ENCODE peak calls at places on chromosome 19, in eight cellular contexts. B is activated naive CD8-positive, alpha-beta T cell treated with anti-CD3 and anti-CD28 coated beads, Interleukin-2, amount 50 U/mL, for 16 hours; Z is NCI-H2081; G is cerebellar cortex; L is H9; V is AG08396; S is GM12891; N is stimulated activated CD8-positive, alpha-beta memory T cell treated with anti-CD3 and anti-CD28 coated beads, Interleukin-7, amount 100 ng/mL, for 4 hours. X is an unnamed sample.

GRCh38 chr19:20964798-20965197 is 41.7 kb downstream of the ZNF85 start:
- DNase-seq in G (no peak), Z (no peak), B (no peak), S (no peak), L (peak), V (no peak), N (no peak), X (no peak)

GRCh38 chr19:7516281-7516862 is 469 bp downstream of the ZNF358 start:
- DNase-seq in B (no peak), V (peak), G (no peak), S (no peak), Z (no peak), L (no peak), N (no peak), X (no peak)

GRCh38 chr19:23440791-23441190 is 45.5 kb upstream of the ZNF91 start:
- DNase-seq in V (no peak), L (peak), G (no peak), N (no peak), B (no peak), S (no peak), Z (no peak), X (no peak)

GRCh38 chr19:5111051-5111450 is 142.1 kb downstream of the KDM4B start:
- DNase-seq in N (no peak), L (no peak), B (no peak), V (no peak), G (no peak), S (no peak), Z (no peak), X (no peak)

GRCh38 chr19:35557539-35558399 is 5.7 kb downstream of the ATP4A start:
- DNase-seq in G (peak), Z (peak), B (peak), L (peak), N (peak), V (peak), S (peak), X (peak)

GRCh38 chr19:2355168-2356035 is 4.7 kb upstream of the TMPRSS9 start:
- DNase-seq in Z (no peak), G (peak), L (no peak), N (no peak), V (peak), S (no peak), B (no peak), X (no peak)

GRCh38 chr19:1503089-1503924 is 9.5 kb downstream of the ADAMTSL5 start:
- DNase-seq in B (peak), S (peak), L (peak), N (peak), V (peak), G (no peak), Z (no peak), X (peak)

GRCh38 chr19:15123900-15124299 is 16.7 kb downstream of the SYDE1 start:
- DNase-seq in Z (no peak), G (no peak), B (no peak), L (no peak), V (no peak), N (no peak), S (no peak), X (no peak)

GRCh38 chr19:57227461-57227860 is 3.4 kb upstream of the AURKC start:
- DNase-seq in N (no peak), Z (no peak), V (no peak), G (no peak), L (no peak), B (no peak), S (no peak), X (no peak)

GRCh38 chr19:40613669-40614594 is 12.8 kb downstream of the LTBP4 start:
- DNase-seq in B (peak), N (peak), S (peak), L (peak), G (no peak), V (no peak), Z (peak), X (peak)

GRCh38 chr19:56566904-56567273 is 379 bp upstream of the ZNF470 start:
- DNase-seq in Z (no peak), S (peak), L (peak), V (peak), G (peak), N (peak), B (no peak), X (peak)

GRCh38 chr19:51564791-51565190 is 6.3 kb upstream of the ZNF175 start:
- DNase-seq in Z (no peak), V (no peak), L (peak), G (no peak), B (no peak), N (no peak), S (no peak), X (no peak)

GRCh38 chr19:48608798-48609263 is 2.3 kb downstream of the SPACA4 start:
- DNase-seq in L (peak), Z (peak), V (peak), B (no peak), N (peak), G (no peak), S (peak), X (peak)

GRCh38 chr19:5823579-5824281 is 15.8 kb downstream of the FUT6 start:
- DNase-seq in Z (no peak), G (peak), S (no peak), V (no peak), L (peak), N (no peak), B (no peak), X (no peak)

GRCh38 chr19:2668188-2668763 is 34.2 kb downstream of the GNG7 start:
- DNase-seq in G (no peak), N (no peak), L (no peak), V (no peak), Z (no peak), B (no peak), S (peak), X (no peak)

GRCh38 chr19:33740811-33741396 is 55.8 kb upstream of the KCTD15 start:
- DNase-seq in G (no peak), Z (no peak), S (no peak), V (peak), L (peak), N (no peak), B (no peak), X (peak)

GRCh38 chr19:54190942-54191670 is at the start of gene TSEN34:
- DNase-seq in B (peak), L (peak), S (peak), Z (peak), G (peak), V (peak), N (peak), X (no peak)

X was measured in naive thymus-derived CD8-positive, alpha-beta T cell.